ENCODE peak calls at places on chromosomes 3 and 15, in four cellular contexts. C, Y, U and Z are unnamed samples.

GRCh38 chr3:51378075-51378474 is 7.0 kb upstream of the MANF start:
- DNase-seq in C (no peak), Y (no peak), U (no peak), Z (no peak)

GRCh38 chr15:31116423-31117030 is 15.0 kb upstream of the TRPM1 start:
- DNase-seq in C (no peak), Y (no peak), U (no peak), Z (no peak)

GRCh38 chr3:170749765-170750477 is 120.1 kb downstream of the RPL22L1 start:
- DNase-seq in C (no peak), Y (no peak), U (no peak), Z (no peak)

GRCh38 chr15:49383266-49383665 is 39.8 kb upstream of the FGF7 start:
- DNase-seq in C (no peak), Y (no peak), U (no peak), Z (no peak)

GRCh38 chr3:4988815-4989648 is 9.8 kb downstream of the BHLHE40 start:
- DNase-seq in C (peak), Y (no peak), U (no peak), Z (peak)

GRCh38 chr3:159429702-159430101 is 558.9 kb upstream of the IL12A start:
- DNase-seq in C (no peak), Y (no peak), U (no peak), Z (no peak)

GRCh38 chr3:45547764-45548683 is 46.5 kb upstream of the LIMD1 start:
- DNase-seq in C (peak), Y (no peak), U (no peak), Z (peak)

GRCh38 chr3:134457331-134458125 is 28.3 kb downstream of the ANAPC13 start:
- DNase-seq in C (no peak), Y (no peak), U (no peak), Z (no peak)

GRCh38 chr3:182809523-182809922 is 16.2 kb downstream of the ATP11B start:
- DNase-seq in C (no peak), Y (no peak), U (no peak), Z (no peak)

GRCh38 chr15:51281368-51281967 is 56.9 kb downstream of the CYP19A1 start:
- DNase-seq in C (peak), Y (peak), U (peak), Z (peak)

GRCh38 chr15:42091753-42092665 is 2.4 kb downstream of the PLA2G4D start:
- DNase-seq in C (no peak), Y (no peak), U (peak), Z (no peak)

GRCh38 chr3:66353530-66353929 is 132.7 kb downstream of the SLC25A26 start:
- DNase-seq in C (no peak), Y (no peak), U (no peak), Z (no peak)

GRCh38 chr15:84778194-84778593 is 29.8 kb downstream of the ZNF592 start:
- DNase-seq in C (peak), Y (no peak), U (no peak), Z (no peak)

GRCh38 chr15:73346735-73347312 is 21.9 kb downstream of the HCN4 start:
- DNase-seq in C (no peak), Y (peak), U (peak), Z (no peak)

GRCh38 chr3:190701096-190701532 is 161.4 kb downstream of the GMNC start:
- DNase-seq in C (no peak), Y (peak), U (peak), Z (no peak)

GRCh38 chr3:51198476-51198875 is 186.6 kb upstream of the MANF start:
- DNase-seq in C (no peak), Y (no peak), U (no peak), Z (no peak)

GRCh38 chr15:101426761-101427333 is 62.7 kb downstream of the PCSK6 start:
- DNase-seq in C (peak), Y (no peak), U (no peak), Z (no peak)

GRCh38 chr15:45448516-45448915 is 70.2 kb upstream of the GATM start:
- DNase-seq in C (no peak), Y (no peak), U (no peak), Z (no peak)

GRCh38 chr15:93250212-93250611 is 161.2 kb upstream of the RGMA start:
- DNase-seq in C (peak), Y (no peak), U (no peak), Z (no peak)

GRCh38 chr3:124838963-124839362 is 48.2 kb downstream of the ITGB5 start:
- DNase-seq in C (no peak), Y (no peak), U (no peak), Z (no peak)

GRCh38 chr3:172042136-172042535 is 2.8 kb downstream of the FNDC3B start:
- DNase-seq in C (no peak), Y (no peak), U (no peak), Z (no peak)

GRCh38 chr3:133092676-133093075 is 54.5 kb downstream of the TMEM108 start:
- DNase-seq in C (no peak), Y (no peak), U (no peak), Z (no peak)

GRCh38 chr3:72050048-72050632 is 265.2 kb upstream of the PROK2 start:
- DNase-seq in C (no peak), Y (no peak), U (no peak), Z (no peak)

GRCh38 chr3:126004217-126004616 is 35.2 kb downstream of the ROPN1B start:
- DNase-seq in C (no peak), Y (no peak), U (no peak), Z (no peak)

GRCh38 chr15:74565381-74566085 is 24.5 kb downstream of the ARID3B start:
- DNase-seq in C (peak), Y (no peak), U (no peak), Z (no peak)

GRCh38 chr3:45499529-45499928 is 95.0 kb upstream of the LIMD1 start:
- DNase-seq in C (no peak), Y (no peak), U (no peak), Z (no peak)

GRCh38 chr15:28901587-28901980 is 15.8 kb downstream of the APBA2 start:
- DNase-seq in C (peak), Y (peak), U (no peak), Z (no peak)

GRCh38 chr3:126493731-126494130 is 18.0 kb upstream of the ZXDC start:
- DNase-seq in C (no peak), Y (no peak), U (no peak), Z (no peak)

GRCh38 chr3:195178124-195178910 is 92.6 kb downstream of the XXYLT1 start:
- DNase-seq in C (peak), Y (no peak), U (no peak), Z (no peak)

GRCh38 chr3:53843195-53844177 is 2.7 kb downstream of the CHDH start:
- DNase-seq in C (peak), Y (no peak), U (peak), Z (no peak)

GRCh38 chr3:60010778-60011177 is 961.0 kb upstream of the CFAP20DC start:
- DNase-seq in C (no peak), Y (peak), U (peak), Z (no peak)

GRCh38 chr3:179398574-179399249 is 51.2 kb downstream of the MFN1 start:
- DNase-seq in C (no peak), Y (no peak), U (no peak), Z (no peak)

GRCh38 chr15:74040115-74040850 is 42.1 kb downstream of the GOLGA6A start:
- DNase-seq in C (no peak), Y (no peak), U (no peak), Z (peak)

GRCh38 chr3:188446014-188446413 is 292.1 kb downstream of the LPP start:
- DNase-seq in C (no peak), Y (no peak), U (peak), Z (no peak)